ENCODE peak calls at places on chromosomes 2 and 18, in eight cellular contexts. One of them, this sample, is unnamed.

GRCh38 chr18:4333043-4333442 is 122.1 kb downstream of the DLGAP1 start:
- DNase-seq in NCI-H2171: no peak
- DNase-seq in upper lobe of right lung: no peak
- DNase-seq in activated CD4-positive, alpha-beta T cell treated with anti-CD3 and anti-CD28 coated beads for 24 hours: no peak
- DNase-seq in iPS-NIHi11: no peak
- DNase-seq in stimulated activated CD8-positive, alpha-beta memory T cell treated with anti-CD3 and anti-CD28 coated beads, Interleukin-12 subunit alpha, Interleukin-12 subunit beta, amount 100 ng/mL, for 1 hour: no peak
- DNase-seq in SW480: no peak
- DNase-seq in kidney tubule cell: no peak
- DNase-seq in this sample: no peak

GRCh38 chr2:233063269-233063975 is 3.3 kb downstream of the INPP5D start:
- DNase-seq in activated CD4-positive, alpha-beta T cell treated with anti-CD3 and anti-CD28 coated beads for 24 hours: no peak
- DNase-seq in iPS-NIHi11: peak; percentile 73
- DNase-seq in stimulated activated CD8-positive, alpha-beta memory T cell treated with anti-CD3 and anti-CD28 coated beads, Interleukin-12 subunit alpha, Interleukin-12 subunit beta, amount 100 ng/mL, for 1 hour: no peak
- DNase-seq in SW480: peak; percentile 95
- DNase-seq in upper lobe of right lung: peak; percentile 62
- DNase-seq in NCI-H2171: no peak
- DNase-seq in kidney tubule cell: no peak
- DNase-seq in this sample: no peak

GRCh38 chr2:83899271-83899670 is 559.8 kb downstream of the SUCLG1 start:
- DNase-seq in kidney tubule cell: no peak
- DNase-seq in NCI-H2171: no peak
- DNase-seq in activated CD4-positive, alpha-beta T cell treated with anti-CD3 and anti-CD28 coated beads for 24 hours: no peak
- DNase-seq in iPS-NIHi11: no peak
- DNase-seq in stimulated activated CD8-positive, alpha-beta memory T cell treated with anti-CD3 and anti-CD28 coated beads, Interleukin-12 subunit alpha, Interleukin-12 subunit beta, amount 100 ng/mL, for 1 hour: no peak
- DNase-seq in SW480: no peak
- DNase-seq in upper lobe of right lung: no peak
- DNase-seq in this sample: no peak

GRCh38 chr18:58867281-58867961 is 2.7 kb downstream of the ZNF532 start:
- DNase-seq in upper lobe of right lung: no peak
- DNase-seq in NCI-H2171: no peak
- DNase-seq in iPS-NIHi11: peak; percentile 80
- DNase-seq in kidney tubule cell: peak; percentile 61
- DNase-seq in SW480: no peak
- DNase-seq in stimulated activated CD8-positive, alpha-beta memory T cell treated with anti-CD3 and anti-CD28 coated beads, Interleukin-12 subunit alpha, Interleukin-12 subunit beta, amount 100 ng/mL, for 1 hour: no peak
- DNase-seq in activated CD4-positive, alpha-beta T cell treated with anti-CD3 and anti-CD28 coated beads for 24 hours: no peak
- DNase-seq in this sample: no peak

GRCh38 chr2:11764359-11764758 is 17.9 kb downstream of the LPIN1 start:
- DNase-seq in iPS-NIHi11: no peak
- DNase-seq in activated CD4-positive, alpha-beta T cell treated with anti-CD3 and anti-CD28 coated beads for 24 hours: no peak
- DNase-seq in SW480: no peak
- DNase-seq in NCI-H2171: no peak
- DNase-seq in upper lobe of right lung: no peak
- DNase-seq in stimulated activated CD8-positive, alpha-beta memory T cell treated with anti-CD3 and anti-CD28 coated beads, Interleukin-12 subunit alpha, Interleukin-12 subunit beta, amount 100 ng/mL, for 1 hour: no peak
- DNase-seq in kidney tubule cell: no peak
- DNase-seq in this sample: no peak

GRCh38 chr18:9147440-9148238 is 11.1 kb downstream of the ANKRD12 start:
- DNase-seq in SW480: peak; percentile 70
- DNase-seq in iPS-NIHi11: peak; percentile 46
- DNase-seq in upper lobe of right lung: no peak
- DNase-seq in NCI-H2171: peak; percentile 1
- DNase-seq in stimulated activated CD8-positive, alpha-beta memory T cell treated with anti-CD3 and anti-CD28 coated beads, Interleukin-12 subunit alpha, Interleukin-12 subunit beta, amount 100 ng/mL, for 1 hour: no peak
- DNase-seq in activated CD4-positive, alpha-beta T cell treated with anti-CD3 and anti-CD28 coated beads for 24 hours: no peak
- DNase-seq in kidney tubule cell: peak; percentile 71
- DNase-seq in this sample: peak; percentile 86

GRCh38 chr2:84946204-84947009 is 24.6 kb upstream of the KCMF1 start:
- DNase-seq in NCI-H2171: no peak
- DNase-seq in stimulated activated CD8-positive, alpha-beta memory T cell treated with anti-CD3 and anti-CD28 coated beads, Interleukin-12 subunit alpha, Interleukin-12 subunit beta, amount 100 ng/mL, for 1 hour: no peak
- DNase-seq in kidney tubule cell: peak; percentile 99
- DNase-seq in activated CD4-positive, alpha-beta T cell treated with anti-CD3 and anti-CD28 coated beads for 24 hours: peak; percentile 58
- DNase-seq in SW480: peak; percentile 98
- DNase-seq in iPS-NIHi11: no peak
- DNase-seq in upper lobe of right lung: no peak
- DNase-seq in this sample: peak; percentile 74

GRCh38 chr2:175152242-175152641 is 15.8 kb downstream of the ATF2 start:
- DNase-seq in SW480: no peak
- DNase-seq in stimulated activated CD8-positive, alpha-beta memory T cell treated with anti-CD3 and anti-CD28 coated beads, Interleukin-12 subunit alpha, Interleukin-12 subunit beta, amount 100 ng/mL, for 1 hour: no peak
- DNase-seq in activated CD4-positive, alpha-beta T cell treated with anti-CD3 and anti-CD28 coated beads for 24 hours: no peak
- DNase-seq in kidney tubule cell: peak; percentile 28
- DNase-seq in iPS-NIHi11: no peak
- DNase-seq in upper lobe of right lung: no peak
- DNase-seq in NCI-H2171: no peak
- DNase-seq in this sample: no peak

GRCh38 chr2:192978317-192978874 is 783.7 kb upstream of the TMEFF2 start:
- DNase-seq in stimulated activated CD8-positive, alpha-beta memory T cell treated with anti-CD3 and anti-CD28 coated beads, Interleukin-12 subunit alpha, Interleukin-12 subunit beta, amount 100 ng/mL, for 1 hour: no peak
- DNase-seq in iPS-NIHi11: no peak
- DNase-seq in activated CD4-positive, alpha-beta T cell treated with anti-CD3 and anti-CD28 coated beads for 24 hours: no peak
- DNase-seq in NCI-H2171: peak; percentile 95
- DNase-seq in upper lobe of right lung: no peak
- DNase-seq in SW480: no peak
- DNase-seq in kidney tubule cell: no peak
- DNase-seq in this sample: no peak

GRCh38 chr2:168044579-168044978 is 202.8 kb downstream of the STK39 start:
- DNase-seq in upper lobe of right lung: no peak
- DNase-seq in kidney tubule cell: no peak
- DNase-seq in iPS-NIHi11: no peak
- DNase-seq in NCI-H2171: no peak
- DNase-seq in activated CD4-positive, alpha-beta T cell treated with anti-CD3 and anti-CD28 coated beads for 24 hours: no peak
- DNase-seq in stimulated activated CD8-positive, alpha-beta memory T cell treated with anti-CD3 and anti-CD28 coated beads, Interleukin-12 subunit alpha, Interleukin-12 subunit beta, amount 100 ng/mL, for 1 hour: no peak
- DNase-seq in SW480: no peak
- DNase-seq in this sample: no peak

GRCh38 chr18:79511671-79512301 is 116.1 kb downstream of the NFATC1 start:
- DNase-seq in stimulated activated CD8-positive, alpha-beta memory T cell treated with anti-CD3 and anti-CD28 coated beads, Interleukin-12 subunit alpha, Interleukin-12 subunit beta, amount 100 ng/mL, for 1 hour: no peak
- DNase-seq in kidney tubule cell: no peak
- DNase-seq in upper lobe of right lung: peak; percentile 44
- DNase-seq in activated CD4-positive, alpha-beta T cell treated with anti-CD3 and anti-CD28 coated beads for 24 hours: no peak
- DNase-seq in NCI-H2171: no peak
- DNase-seq in SW480: no peak
- DNase-seq in iPS-NIHi11: no peak
- DNase-seq in this sample: no peak

This sample was measured in mesenchymal stem cell.